ENCODE peak calls at places on chromosomes 16 and 17, in four cellular contexts. S is neural progenitor cell, Y is glutamatergic neuron, Z is NCI-H460. U is an unnamed sample.

GRCh38 chr16:73248316-73248715 is 200.4 kb upstream of the ZFHX3 start:
- DNase-seq in S (no peak), Y (no peak), Z (no peak), U (no peak)

GRCh38 chr17:50268040-50268439 is 6.2 kb upstream of the TMEM92 start:
- DNase-seq in S (no peak), Y (no peak), Z (no peak), U (no peak)

GRCh38 chr17:77890771-77891170 is 67.7 kb upstream of the TNRC6C start:
- DNase-seq in S (no peak), Y (no peak), Z (no peak), U (no peak)

GRCh38 chr16:24850289-24850931 is 4.6 kb downstream of the SLC5A11 start:
- DNase-seq in S (no peak), Y (no peak), Z (no peak), U (no peak)

GRCh38 chr16:77214411-77215138 is 15.4 kb downstream of the SYCE1L start:
- DNase-seq in S (no peak), Y (no peak), Z (no peak), U (no peak)

GRCh38 chr17:47179141-47179540 is 10.0 kb downstream of the CDC27 start:
- DNase-seq in S (no peak), Y (no peak), Z (no peak), U (no peak)

GRCh38 chr17:12099412-12099811 is 78.7 kb downstream of the MAP2K4 start:
- DNase-seq in S (no peak), Y (no peak), Z (no peak), U (no peak)

GRCh38 chr16:23181506-23181905 is 1.0 kb upstream of the SCNN1G start:
- DNase-seq in S (no peak), Y (no peak), Z (no peak), U (no peak)

GRCh38 chr17:14297161-14297851 is 3.6 kb upstream of the HS3ST3B1 start:
- DNase-seq in S (peak), Y (peak), Z (no peak), U (no peak)

GRCh38 chr17:17342242-17342945 is 39.2 kb downstream of the NT5M start:
- DNase-seq in S (no peak), Y (no peak), Z (no peak), U (no peak)

GRCh38 chr16:3070608-3071111 is 5.2 kb downstream of the IL32 start:
- DNase-seq in S (no peak), Y (no peak), Z (no peak), U (no peak)

GRCh38 chr16:64626771-64627170 is 495.1 kb downstream of the CDH11 start:
- DNase-seq in S (no peak), Y (no peak), Z (no peak), U (no peak)

GRCh38 chr16:3980311-3981111 is 100.0 kb upstream of the CREBBP start:
- DNase-seq in S (no peak), Y (no peak), Z (no peak), U (peak)

GRCh38 chr16:17409894-17410293 is 60.9 kb downstream of the XYLT1 start:
- DNase-seq in S (no peak), Y (no peak), Z (no peak), U (no peak)

GRCh38 chr17:68640601-68641000 is 39.4 kb upstream of the FAM20A start:
- DNase-seq in S (no peak), Y (no peak), Z (no peak), U (no peak)

GRCh38 chr17:4185656-4186055 is 42.7 kb downstream of the CYB5D2 start:
- DNase-seq in S (no peak), Y (no peak), Z (no peak), U (no peak)

GRCh38 chr17:81518785-81519283 is 6.2 kb upstream of the ACTG1 start:
- DNase-seq in S (peak), Y (no peak), Z (no peak), U (no peak)

GRCh38 chr17:82110298-82110697 is 12.3 kb upstream of the FASN start:
- DNase-seq in S (no peak), Y (no peak), Z (no peak), U (no peak)

GRCh38 chr17:57484826-57485565 is 228.7 kb downstream of the MSI2 start:
- DNase-seq in S (no peak), Y (no peak), Z (no peak), U (no peak)

GRCh38 chr17:11719203-11719602 is 120.9 kb downstream of the DNAH9 start:
- DNase-seq in S (no peak), Y (no peak), Z (no peak), U (no peak)

GRCh38 chr16:72291531-72291981 is 119.6 kb upstream of the PMFBP1 start:
- DNase-seq in S (no peak), Y (no peak), Z (peak), U (peak)

GRCh38 chr17:44928950-44929720 is 13.8 kb upstream of the GFAP start:
- DNase-seq in S (no peak), Y (no peak), Z (no peak), U (no peak)

GRCh38 chr16:86681440-86681838 is 103.1 kb downstream of the FOXL1 start:
- DNase-seq in S (no peak), Y (no peak), Z (no peak), U (no peak)

GRCh38 chr17:50265690-50266306 is 8.5 kb upstream of the TMEM92 start:
- DNase-seq in S (no peak), Y (no peak), Z (no peak), U (no peak)

GRCh38 chr17:16463341-16464000 is 28.5 kb downstream of the LRRC75A start:
- DNase-seq in S (no peak), Y (peak), Z (no peak), U (no peak)

GRCh38 chr17:6248061-6248460 is 177.9 kb downstream of the WSCD1 start:
- DNase-seq in S (no peak), Y (no peak), Z (no peak), U (no peak)

GRCh38 chr16:56851671-56852400 is 13.2 kb upstream of the SLC12A3 start:
- DNase-seq in S (peak), Y (no peak), Z (no peak), U (no peak)

GRCh38 chr17:65099941-65100315 is 37.2 kb upstream of the RGS9 start:
- DNase-seq in S (no peak), Y (no peak), Z (peak), U (no peak)

GRCh38 chr17:49508061-49508865 is 13.2 kb downstream of the NGFR start:
- DNase-seq in S (peak), Y (no peak), Z (no peak), U (no peak)

GRCh38 chr17:30318190-30318589 is 15.7 kb downstream of the TMIGD1 start:
- DNase-seq in S (no peak), Y (no peak), Z (no peak), U (no peak)

GRCh38 chr16:14286381-14287230 is 215.5 kb downstream of the MRTFB start:
- DNase-seq in S (peak), Y (no peak), Z (no peak), U (no peak)

GRCh38 chr16:22948603-22949368 is 134.8 kb downstream of the HS3ST2 start:
- DNase-seq in S (peak), Y (peak), Z (peak), U (peak)

GRCh38 chr17:9016941-9017552 is 4.3 kb upstream of the NTN1 start:
- DNase-seq in S (no peak), Y (no peak), Z (no peak), U (no peak)

GRCh38 chr17:38464251-38464722 is 36.0 kb downstream of the ARHGAP23 start:
- DNase-seq in S (no peak), Y (peak), Z (no peak), U (no peak)

GRCh38 chr17:7557147-7557764 is 1.3 kb upstream of the TNFSF13 start:
- DNase-seq in S (no peak), Y (no peak), Z (no peak), U (no peak)

GRCh38 chr17:38958326-38958725 is 8.9 kb downstream of the FBXO47 start:
- DNase-seq in S (no peak), Y (no peak), Z (no peak), U (peak)

U was measured in skeletal muscle cell.